ENCODE peak calls at places on chromosomes 7 and 10, in five cellular contexts. One of them, this sample, is unnamed.
A peak's percentile ranks its signal among the peaks of the same experiment; 100 is the strongest.

GRCh38 chr10:119728172-119728800 is 2.4 kb downstream of the INPP5F start:
- DNase-seq in IMR-90: no peak
- DNase-seq in neuronal stem cell: no peak
- DNase-seq in H9: no peak
- DNase-seq in mesendoderm: no peak
- DNase-seq in this sample: no peak

GRCh38 chr10:119803264-119803663 is 69.4 kb downstream of the MCMBP start:
- DNase-seq in IMR-90: peak; percentile 73
- DNase-seq in neuronal stem cell: no peak
- DNase-seq in H9: no peak
- DNase-seq in mesendoderm: no peak
- DNase-seq in this sample: peak; percentile 70

GRCh38 chr10:17101910-17102266 is 27.7 kb downstream of the CUBN start:
- DNase-seq in IMR-90: no peak
- DNase-seq in neuronal stem cell: no peak
- DNase-seq in H9: no peak
- DNase-seq in mesendoderm: no peak
- DNase-seq in this sample: no peak

GRCh38 chr7:151705744-151706567 is 171.0 kb downstream of the PRKAG2 start:
- DNase-seq in IMR-90: peak; percentile 52
- DNase-seq in neuronal stem cell: no peak
- DNase-seq in H9: peak; percentile 72
- DNase-seq in mesendoderm: peak; percentile 87
- DNase-seq in this sample: peak; percentile 72

GRCh38 chr7:155338632-155339320 is 41.1 kb downstream of the INSIG1 start:
- DNase-seq in IMR-90: no peak
- DNase-seq in neuronal stem cell: no peak
- DNase-seq in H9: no peak
- DNase-seq in mesendoderm: no peak
- DNase-seq in this sample: no peak

GRCh38 chr10:1444826-1445225 is 292.5 kb downstream of the ADARB2 start:
- DNase-seq in IMR-90: no peak
- DNase-seq in neuronal stem cell: no peak
- DNase-seq in H9: no peak
- DNase-seq in mesendoderm: no peak
- DNase-seq in this sample: no peak

GRCh38 chr10:113410618-113411017 is 142.2 kb upstream of the HABP2 start:
- DNase-seq in IMR-90: no peak
- DNase-seq in neuronal stem cell: no peak
- DNase-seq in H9: no peak
- DNase-seq in mesendoderm: peak; percentile 68
- DNase-seq in this sample: no peak

GRCh38 chr10:17113889-17114288 is 15.7 kb downstream of the CUBN start:
- DNase-seq in IMR-90: peak; percentile 75
- DNase-seq in neuronal stem cell: no peak
- DNase-seq in H9: no peak
- DNase-seq in mesendoderm: no peak
- DNase-seq in this sample: no peak

GRCh38 chr10:43258032-43258921 is 8.6 kb downstream of the RASGEF1A start:
- DNase-seq in IMR-90: no peak
- DNase-seq in neuronal stem cell: no peak
- DNase-seq in H9: no peak
- DNase-seq in mesendoderm: no peak
- DNase-seq in this sample: no peak

GRCh38 chr7:116542618-116543017 is 17.8 kb downstream of the CAV1 start:
- DNase-seq in IMR-90: peak; percentile 94
- DNase-seq in neuronal stem cell: no peak
- DNase-seq in H9: no peak
- DNase-seq in mesendoderm: peak; percentile 30
- DNase-seq in this sample: peak; percentile 58

GRCh38 chr7:56040691-56041090 is 10.6 kb downstream of the PSPH start:
- DNase-seq in IMR-90: peak; percentile 28
- DNase-seq in neuronal stem cell: no peak
- DNase-seq in H9: no peak
- DNase-seq in mesendoderm: no peak
- DNase-seq in this sample: no peak

GRCh38 chr7:159050703-159051102 is 94.0 kb downstream of the VIPR2 start:
- DNase-seq in IMR-90: no peak
- DNase-seq in neuronal stem cell: no peak
- DNase-seq in H9: no peak
- DNase-seq in mesendoderm: no peak
- DNase-seq in this sample: no peak

GRCh38 chr7:27662490-27663205 is at the start of gene HIBADH:
- DNase-seq in IMR-90: peak; percentile 99
- DNase-seq in neuronal stem cell: peak; percentile 97
- DNase-seq in H9: peak; percentile 99
- DNase-seq in mesendoderm: peak; percentile 100
- DNase-seq in this sample: peak; percentile 100
- H4K8ac ChIP-seq in IMR-90: peak within 1 kb of the TSS; percentile 49
- H4K8ac ChIP-seq in neuronal stem cell: no peak within 1 kb of the TSS
- H4K8ac ChIP-seq in H9: peak within 1 kb of the TSS; percentile 61
- H4K8ac ChIP-seq in mesendoderm: no peak within 1 kb of the TSS
- H4K8ac ChIP-seq in this sample: peak within 1 kb of the TSS; percentile 2

DNA sequence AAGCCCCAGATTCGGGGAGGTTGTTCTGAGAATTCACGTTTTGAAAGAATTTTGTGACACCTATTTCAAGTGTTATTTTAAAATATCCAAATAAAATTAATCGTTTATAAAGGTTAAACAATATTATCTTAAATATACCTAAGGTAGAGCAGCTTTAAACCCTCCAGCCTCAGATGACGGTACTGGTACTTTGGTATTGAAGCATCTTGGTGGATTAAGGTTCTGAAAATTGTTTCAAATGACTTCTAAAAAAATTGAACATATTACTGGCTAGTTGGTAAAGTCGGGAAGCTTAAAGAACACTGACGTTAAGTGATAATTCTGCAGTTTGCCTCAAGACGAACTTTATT is 392 bp upstream of the HUS1 start:
- DNase-seq in IMR-90: no peak
- DNase-seq in neuronal stem cell: no peak
- DNase-seq in H9: no peak
- DNase-seq in mesendoderm: no peak
- DNase-seq in this sample: peak; percentile 33
- H4K8ac ChIP-seq in IMR-90: peak overlapping the region; percentile 87
- H4K8ac ChIP-seq in neuronal stem cell: no peak overlapping the region
- H4K8ac ChIP-seq in H9: no peak overlapping the region
- H4K8ac ChIP-seq in mesendoderm: no peak overlapping the region
- H4K8ac ChIP-seq in this sample: peak overlapping the region; percentile 38

GRCh38 chr7:50868426-50869100 is 85.9 kb upstream of the GRB10 start:
- DNase-seq in IMR-90: peak; percentile 15
- DNase-seq in neuronal stem cell: no peak
- DNase-seq in H9: no peak
- DNase-seq in mesendoderm: no peak
- DNase-seq in this sample: no peak

GRCh38 chr7:50866343-50867047 is 83.8 kb upstream of the GRB10 start:
- DNase-seq in IMR-90: no peak
- DNase-seq in neuronal stem cell: no peak
- DNase-seq in H9: no peak
- DNase-seq in mesendoderm: no peak
- DNase-seq in this sample: no peak

GRCh38 chr7:50869108-50869716 is 86.5 kb upstream of the GRB10 start:
- DNase-seq in IMR-90: peak; percentile 87
- DNase-seq in neuronal stem cell: no peak
- DNase-seq in H9: no peak
- DNase-seq in mesendoderm: no peak
- DNase-seq in this sample: peak; percentile 36

GRCh38 chr7:50865450-50865849 is 82.8 kb upstream of the GRB10 start:
- DNase-seq in IMR-90: no peak
- DNase-seq in neuronal stem cell: no peak
- DNase-seq in H9: no peak
- DNase-seq in mesendoderm: no peak
- DNase-seq in this sample: no peak

GRCh38 chr7:50867048-50867383 is 84.3 kb upstream of the GRB10 start:
- DNase-seq in IMR-90: no peak
- DNase-seq in neuronal stem cell: no peak
- DNase-seq in H9: no peak
- DNase-seq in mesendoderm: no peak
- DNase-seq in this sample: no peak
- H4K8ac ChIP-seq in IMR-90: no peak overlapping the region
- H4K8ac ChIP-seq in neuronal stem cell: no peak overlapping the region
- H4K8ac ChIP-seq in H9: no peak overlapping the region
- H4K8ac ChIP-seq in mesendoderm: no peak overlapping the region
- H4K8ac ChIP-seq in this sample: no peak overlapping the region

DNA sequence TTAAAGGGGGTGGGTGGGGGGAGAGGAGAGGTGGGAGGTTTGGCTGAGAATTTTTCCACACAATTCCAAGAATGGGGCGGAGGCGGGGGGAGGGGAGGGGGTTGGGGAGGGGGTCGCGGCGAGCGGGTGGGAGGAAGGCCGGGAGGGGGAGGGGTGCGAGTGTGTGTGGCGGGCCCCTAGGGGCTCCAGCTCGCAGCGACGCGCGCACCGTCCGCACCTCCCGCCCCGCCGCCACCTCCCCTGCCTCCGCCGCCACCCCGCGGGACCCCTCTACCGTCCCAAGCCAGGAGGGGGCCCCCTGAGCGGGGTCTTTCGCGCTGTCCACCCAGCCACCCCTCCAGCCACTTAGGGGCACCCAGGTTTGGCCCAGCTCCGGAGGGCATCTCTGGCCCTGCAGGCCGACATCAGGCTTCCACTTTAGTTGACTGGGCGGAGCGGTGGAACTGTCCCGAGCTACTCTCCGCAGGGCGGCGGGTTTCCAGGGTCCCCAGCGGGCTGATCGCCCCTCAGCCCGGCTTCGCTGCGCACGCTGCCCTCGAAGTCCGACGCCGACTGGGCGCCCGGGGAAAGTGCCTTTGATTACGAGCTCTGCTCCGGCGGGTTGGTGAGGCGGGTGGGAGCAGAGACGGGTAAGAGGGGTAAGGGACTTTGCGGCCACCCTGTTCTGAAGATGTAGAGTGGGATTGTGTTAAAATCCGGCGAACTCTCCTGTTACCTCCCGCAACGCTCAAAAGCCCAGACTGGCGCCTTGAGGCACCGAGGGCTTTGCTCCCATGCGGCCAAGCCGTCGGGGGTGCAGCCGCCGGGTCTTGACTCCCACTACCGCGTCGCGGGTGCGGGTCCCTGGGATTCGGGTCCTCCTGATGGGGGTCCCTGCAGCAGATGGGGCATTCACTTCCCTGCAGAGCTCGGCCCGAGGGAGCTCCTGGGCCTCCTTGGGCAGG is 1.8 kb upstream of the VAX1 start:
- DNase-seq in IMR-90: no peak
- DNase-seq in neuronal stem cell: no peak
- DNase-seq in H9: peak; percentile 57
- DNase-seq in mesendoderm: peak; percentile 22
- DNase-seq in this sample: no peak
- H4K8ac ChIP-seq in IMR-90: no peak overlapping the region
- H4K8ac ChIP-seq in neuronal stem cell: peak overlapping the region; percentile 48
- H4K8ac ChIP-seq in H9: no peak overlapping the region
- H4K8ac ChIP-seq in mesendoderm: no peak overlapping the region
- H4K8ac ChIP-seq in this sample: no peak overlapping the region

DNA sequence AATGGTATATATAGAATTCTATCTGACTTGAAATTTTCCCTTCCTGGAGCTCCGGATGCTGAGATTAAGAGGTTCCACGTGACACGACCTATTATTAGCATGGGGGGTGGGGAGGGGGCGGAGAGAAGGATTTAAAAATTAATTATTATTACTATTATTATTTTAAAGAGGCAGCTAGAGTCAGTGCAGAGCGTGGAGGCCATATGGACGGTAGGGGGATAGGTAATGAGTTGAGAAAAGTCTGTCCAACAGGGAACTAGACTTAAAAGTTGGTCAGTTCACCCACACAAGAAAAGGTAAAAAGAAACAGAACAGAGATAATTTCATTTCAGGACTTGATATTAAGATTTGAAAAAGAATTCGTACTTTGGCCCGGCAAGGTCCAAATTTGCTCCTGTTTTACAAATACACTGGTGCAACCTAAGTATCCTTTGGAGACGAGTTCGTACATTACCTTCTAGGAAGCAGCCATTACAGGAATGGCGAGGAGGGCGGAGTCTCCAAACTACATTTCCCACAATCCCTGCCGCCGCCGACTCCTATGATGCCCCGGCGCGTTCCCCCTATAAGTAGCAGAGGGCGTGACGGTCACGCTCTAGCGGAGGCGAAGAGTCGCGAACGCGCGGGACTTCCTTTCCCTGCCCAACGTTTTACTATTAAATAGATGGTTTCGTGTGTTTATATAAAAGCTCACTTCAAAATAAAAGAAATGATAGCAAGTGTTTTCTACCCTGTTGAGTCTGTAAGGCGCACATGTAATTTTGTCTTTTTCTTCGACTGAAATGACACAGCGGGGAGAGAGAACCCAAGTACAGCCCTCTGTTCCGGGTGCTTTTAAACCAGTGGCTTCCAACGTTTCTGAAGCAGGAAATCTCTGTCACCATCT is at the start of gene SMIM30:
- DNase-seq in IMR-90: peak; percentile 84
- DNase-seq in neuronal stem cell: peak; percentile 76
- DNase-seq in H9: peak; percentile 86
- DNase-seq in mesendoderm: peak; percentile 93
- DNase-seq in this sample: peak; percentile 93
- H4K8ac ChIP-seq in IMR-90: peak within 1 kb of the TSS; percentile 32
- H4K8ac ChIP-seq in neuronal stem cell: no peak within 1 kb of the TSS
- H4K8ac ChIP-seq in H9: no peak within 1 kb of the TSS
- H4K8ac ChIP-seq in mesendoderm: no peak within 1 kb of the TSS
- H4K8ac ChIP-seq in this sample: no peak within 1 kb of the TSS

GRCh38 chr7:74501298-74501697 is 47.6 kb downstream of the GTF2IRD1 start:
- DNase-seq in IMR-90: no peak
- DNase-seq in neuronal stem cell: no peak
- DNase-seq in H9: no peak
- DNase-seq in mesendoderm: no peak
- DNase-seq in this sample: no peak
- H4K8ac ChIP-seq in IMR-90: no peak overlapping the region
- H4K8ac ChIP-seq in neuronal stem cell: no peak overlapping the region
- H4K8ac ChIP-seq in H9: no peak overlapping the region
- H4K8ac ChIP-seq in mesendoderm: no peak overlapping the region
- H4K8ac ChIP-seq in this sample: no peak overlapping the region

GRCh38 chr10:129511758-129512157 is 44.7 kb downstream of the MGMT start:
- DNase-seq in IMR-90: no peak
- DNase-seq in neuronal stem cell: no peak
- DNase-seq in H9: no peak
- DNase-seq in mesendoderm: no peak
- DNase-seq in this sample: no peak

GRCh38 chr10:129517680-129518057 is 50.6 kb downstream of the MGMT start:
- DNase-seq in IMR-90: no peak
- DNase-seq in neuronal stem cell: no peak
- DNase-seq in H9: no peak
- DNase-seq in mesendoderm: peak; percentile 40
- DNase-seq in this sample: no peak

GRCh38 chr10:129516846-129517679 is 50.0 kb downstream of the MGMT start:
- DNase-seq in IMR-90: no peak
- DNase-seq in neuronal stem cell: no peak
- DNase-seq in H9: no peak
- DNase-seq in mesendoderm: no peak
- DNase-seq in this sample: no peak

GRCh38 chr10:129513312-129513711 is 46.3 kb downstream of the MGMT start:
- DNase-seq in IMR-90: no peak
- DNase-seq in neuronal stem cell: no peak
- DNase-seq in H9: peak; percentile 70
- DNase-seq in mesendoderm: peak; percentile 34
- DNase-seq in this sample: no peak

GRCh38 chr10:129514568-129515451 is 47.8 kb downstream of the MGMT start:
- DNase-seq in IMR-90: no peak
- DNase-seq in neuronal stem cell: no peak
- DNase-seq in H9: no peak
- DNase-seq in mesendoderm: no peak
- DNase-seq in this sample: no peak
- H4K8ac ChIP-seq in IMR-90: no peak overlapping the region
- H4K8ac ChIP-seq in neuronal stem cell: no peak overlapping the region
- H4K8ac ChIP-seq in H9: no peak overlapping the region
- H4K8ac ChIP-seq in mesendoderm: no peak overlapping the region
- H4K8ac ChIP-seq in this sample: no peak overlapping the region